ENCODE peak calls at places on chromosomes 16 and 17, in four cellular contexts. G is psoas muscle, J is lung, O is neuronal stem cell. F is an unnamed sample. For H3K27me3, the result is how much of the 10 kb centered on the place peaks cover.

GRCh38 chr17:12877953-12878669 is 88.8 kb downstream of the ARHGAP44 start:
- DNase-seq in O (no peak), J (no peak), G (no peak), F (no peak)

GRCh38 chr17:37475713-37476420 is 13.8 kb upstream of the DUSP14 start:
- DNase-seq in G (no peak), J (no peak), O (no peak), F (no peak)

GRCh38 chr16:67190041-67190440 is at the start of gene EXOC3L1:
- DNase-seq in G (no peak), J (no peak), O (no peak), F (no peak)

GRCh38 chr17:73304971-73305786 is 6.6 kb downstream of the CDC42EP4 start:
- DNase-seq in J (peak), O (no peak), G (peak), F (peak)

GRCh38 chr16:57628008-57628781 is at the start of gene ADGRG1:
- DNase-seq in J (peak), O (peak), G (peak), F (peak)

GRCh38 chr17:38617074-38617860 is 11.5 kb upstream of the SRCIN1 start:
- DNase-seq in O (no peak), J (no peak), G (no peak), F (no peak)

GRCh38 chr17:31266042-31266441 is 31.0 kb downstream of the OMG start:
- DNase-seq in J (no peak), O (no peak), G (no peak), F (no peak)

GRCh38 chr17:38747385-38748328 is 479 bp downstream of the PCGF2 start:
- DNase-seq in G (peak), J (no peak), O (peak), F (no peak)

GRCh38 chr17:7486181-7486580 is 2.0 kb downstream of the POLR2A start:
- DNase-seq in G (no peak), O (no peak), J (no peak), F (no peak)

GRCh38 chr17:82655038-82655479 is 6.8 kb upstream of the WDR45B start:
- DNase-seq in J (no peak), G (no peak), O (no peak), F (no peak)

GRCh38 chr16:49349446-49350168 is 24.0 kb upstream of the C16orf78 start:
- DNase-seq in J (no peak), O (no peak), G (no peak), F (no peak)

GRCh38 chr16:62213763-62214162 is 177.5 kb upstream of the CDH8 start:
- DNase-seq in J (no peak), G (no peak), O (no peak), F (no peak)

GRCh38 chr17:74601944-74602572 is 10.0 kb upstream of the CD300LD start:
- DNase-seq in O (peak), G (no peak), J (peak), F (no peak)

GRCh38 chr16:75108792-75109731 is 7.5 kb downstream of the LDHD start:
- DNase-seq in J (peak), O (no peak), G (peak), F (peak)

GRCh38 chr17:66354472-66354871 is 52.1 kb downstream of the PRKCA start:
- DNase-seq in J (no peak), O (no peak), G (no peak), F (no peak)

GRCh38 chr17:77329741-77330531 is 189.2 kb downstream of the SEC14L1 start:
- DNase-seq in J (peak), O (no peak), G (no peak), F (no peak)

GRCh38 chr16:58332997-58333700 is 38.3 kb upstream of the PRSS54 start:
- DNase-seq in G (no peak), O (peak), J (no peak), F (no peak)

GRCh38 chr16:87628940-87629339 is 26.6 kb downstream of the JPH3 start:
- DNase-seq in J (no peak), O (no peak), G (peak), F (no peak)

GRCh38 chr16:24976971-24977672 is 38.0 kb downstream of the ARHGAP17 start:
- DNase-seq in G (no peak), O (no peak), J (no peak), F (no peak)

GRCh38 chr16:47574091-47575054 is 113.2 kb downstream of the PHKB start:
- DNase-seq in G (no peak), O (peak), J (no peak), F (no peak)

GRCh38 chr17:77856551-77857305 is 101.8 kb upstream of the TNRC6C start:
- DNase-seq in J (no peak), G (no peak), O (no peak), F (no peak)

GRCh38 chr16:88128556-88128955 is 177.3 kb downstream of the BANP start:
- DNase-seq in G (no peak), J (no peak), O (no peak), F (no peak)

GRCh38 chr17:83151442-83152220 is 72.2 kb downstream of the METRNL start:
- DNase-seq in O (no peak), J (peak), G (no peak), F (no peak)

GRCh38 chr17:1422907-1423306 is 22.9 kb upstream of the YWHAE start:
- DNase-seq in J (peak), O (no peak), G (no peak), F (peak)

GRCh38 chr16:58863042-58863441 is 128.9 kb upstream of the GOT2 start:
- DNase-seq in G (no peak), O (no peak), J (no peak), F (no peak)

GRCh38 chr17:79443026-79443425 is 167.8 kb downstream of the RBFOX3 start:
- DNase-seq in G (no peak), J (no peak), O (no peak), F (no peak)

GRCh38 chr16:22216191-22216831 is 10.2 kb downstream of the EEF2K start:
- DNase-seq in G (no peak), O (no peak), J (no peak), F (no peak)

GRCh38 chr17:13410874-13411273 is 190.9 kb downstream of the HS3ST3A1 start:
- DNase-seq in G (no peak), J (peak), O (no peak), F (no peak)

GRCh38 chr17:55582910-55583309 is 71.7 kb upstream of the SMIM36 start:
- DNase-seq in J (no peak), O (no peak), G (no peak), F (no peak)

GRCh38 chr17:44672479-44673093 is 16.3 kb downstream of the MEIOC start:
- DNase-seq in G (no peak), O (no peak), J (no peak), F (no peak)

GRCh38 chr17:20216154-20216815 is 207.1 kb downstream of the SPECC1 start:
- DNase-seq in O (no peak), J (no peak), G (no peak), F (no peak)

GRCh38 chr17:50657627-50658026 is 22.9 kb downstream of the ABCC3 start:
- DNase-seq in O (no peak), J (no peak), G (no peak), F (no peak)

GRCh38 chr16:75624921-75625334 is 1.8 kb upstream of the ADAT1 start:
- DNase-seq in G (no peak), O (no peak), J (no peak), F (no peak)

GRCh38 chr16:47018223-47018891 is 44.9 kb upstream of the DNAJA2 start:
- DNase-seq in G (no peak), O (peak), J (peak), F (no peak)

GRCh38 chr17:31564883-31565297 is 173.4 kb downstream of the RAB11FIP4 start:
- DNase-seq in J (no peak), O (no peak), G (no peak), F (no peak)

DNA sequence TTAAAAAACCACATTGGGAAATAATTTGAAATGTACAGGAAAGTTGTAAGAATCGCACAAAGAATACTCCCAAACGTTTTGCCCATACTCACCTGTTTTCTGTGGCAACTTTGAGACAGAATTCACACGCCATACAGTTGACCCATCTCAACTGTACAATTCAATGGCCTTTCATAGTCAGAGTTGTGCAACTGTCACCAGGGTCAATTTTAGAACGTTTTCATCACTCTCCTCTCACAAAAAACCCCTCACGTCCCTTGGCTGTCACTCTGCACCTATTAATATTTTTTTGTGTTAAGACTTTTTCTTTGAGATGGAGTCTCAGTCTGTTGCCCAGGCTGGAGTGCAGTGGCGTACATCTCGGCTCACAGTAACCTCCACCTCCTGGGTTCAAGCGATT is 49.9 kb downstream of the IRF8 start:
- DNase-seq in J (no peak), G (no peak), O (no peak), F (no peak)
- H3K27me3 ChIP-seq in J (under half), G (under half), O (under half), F (half or more)

GRCh38 chr17:42185497-42185860 is 227 bp upstream of the HCRT start:
- DNase-seq in J (no peak), G (no peak), O (peak), F (no peak)
- H3K27ac ChIP-seq in J (no peak), G (no peak), O (no peak), F (no peak)

GRCh38 chr17:34886831-34887230 is 74.4 kb downstream of the CCT6B start:
- DNase-seq in G (no peak), J (no peak), O (no peak), F (no peak)
- H3K27me3 ChIP-seq in G (under half), J (under half), O (under half), F (under half)

DNA sequence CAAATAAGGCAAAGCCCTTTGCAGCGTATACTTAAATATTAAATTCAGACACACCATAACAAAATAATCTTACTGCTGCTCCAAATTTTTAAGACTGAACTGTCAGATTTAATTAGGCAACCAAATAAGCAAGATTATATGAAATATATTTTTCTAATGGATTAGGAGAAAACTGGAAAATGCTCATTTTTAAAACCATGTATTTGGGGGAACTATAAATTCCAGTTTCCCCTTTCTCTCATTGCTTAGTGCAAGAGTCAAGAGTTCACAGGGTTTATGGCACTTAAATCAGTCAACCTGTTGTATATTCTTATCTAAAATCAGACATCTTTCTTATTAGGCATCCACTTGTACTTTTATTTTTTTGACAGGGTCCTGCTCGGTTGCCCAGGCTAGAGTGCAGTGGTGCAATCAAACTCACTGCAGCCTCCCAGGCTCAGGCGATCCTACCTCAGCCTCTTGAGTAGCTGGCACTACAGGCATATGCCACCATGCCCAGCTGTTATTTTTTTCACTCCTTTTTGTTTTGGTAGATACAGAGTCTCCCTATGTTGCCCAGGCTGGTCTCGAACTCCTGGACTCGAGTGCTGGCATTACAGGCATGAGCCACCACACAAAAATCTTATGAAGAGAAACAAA is 2.1 kb upstream of the KANSL1 start:
- DNase-seq in J (no peak), G (no peak), O (no peak), F (no peak)
- H3K27ac ChIP-seq in J (no peak), G (no peak), O (no peak), F (no peak)

GRCh38 chr17:58239987-58240386 is 1.6 kb downstream of the LPO start:
- DNase-seq in J (no peak), O (no peak), G (no peak), F (no peak)
- H3K27me3 ChIP-seq in J (under half), O (under half), G (under half), F (under half)

DNA sequence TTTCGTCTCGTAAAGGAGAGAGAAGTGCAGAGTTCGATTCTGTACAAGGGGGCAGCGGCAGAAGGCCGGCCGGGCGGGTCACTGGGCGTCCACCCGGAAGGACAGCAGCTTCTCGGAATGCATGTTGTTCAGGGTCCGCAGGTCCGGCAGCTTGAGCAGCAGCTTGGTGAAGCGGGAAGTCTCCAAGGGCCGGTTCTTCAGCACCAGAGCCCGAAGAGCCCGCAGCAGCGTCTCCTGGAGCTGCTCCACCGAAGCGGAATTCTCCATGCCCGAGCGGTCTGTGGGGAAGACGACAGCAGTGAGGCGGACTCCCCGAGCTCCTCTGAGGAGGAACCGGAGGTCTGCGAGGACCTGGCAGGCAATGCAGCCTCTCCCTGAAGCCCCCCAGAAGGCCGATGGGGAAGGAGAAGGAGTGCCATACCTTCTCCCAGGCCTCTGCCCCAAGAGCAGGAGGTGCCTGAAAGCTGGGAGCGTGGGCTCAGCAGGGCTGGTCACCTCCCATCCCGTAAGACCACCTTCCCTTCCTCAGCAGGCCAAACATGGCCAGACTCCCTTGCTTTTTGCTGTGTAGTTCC is 7.3 kb downstream of the NR1D1 start:
- DNase-seq in J (no peak), O (no peak), G (no peak), F (no peak)
- H3K27ac ChIP-seq in J (no peak), O (no peak), G (peak), F (peak)

DNA sequence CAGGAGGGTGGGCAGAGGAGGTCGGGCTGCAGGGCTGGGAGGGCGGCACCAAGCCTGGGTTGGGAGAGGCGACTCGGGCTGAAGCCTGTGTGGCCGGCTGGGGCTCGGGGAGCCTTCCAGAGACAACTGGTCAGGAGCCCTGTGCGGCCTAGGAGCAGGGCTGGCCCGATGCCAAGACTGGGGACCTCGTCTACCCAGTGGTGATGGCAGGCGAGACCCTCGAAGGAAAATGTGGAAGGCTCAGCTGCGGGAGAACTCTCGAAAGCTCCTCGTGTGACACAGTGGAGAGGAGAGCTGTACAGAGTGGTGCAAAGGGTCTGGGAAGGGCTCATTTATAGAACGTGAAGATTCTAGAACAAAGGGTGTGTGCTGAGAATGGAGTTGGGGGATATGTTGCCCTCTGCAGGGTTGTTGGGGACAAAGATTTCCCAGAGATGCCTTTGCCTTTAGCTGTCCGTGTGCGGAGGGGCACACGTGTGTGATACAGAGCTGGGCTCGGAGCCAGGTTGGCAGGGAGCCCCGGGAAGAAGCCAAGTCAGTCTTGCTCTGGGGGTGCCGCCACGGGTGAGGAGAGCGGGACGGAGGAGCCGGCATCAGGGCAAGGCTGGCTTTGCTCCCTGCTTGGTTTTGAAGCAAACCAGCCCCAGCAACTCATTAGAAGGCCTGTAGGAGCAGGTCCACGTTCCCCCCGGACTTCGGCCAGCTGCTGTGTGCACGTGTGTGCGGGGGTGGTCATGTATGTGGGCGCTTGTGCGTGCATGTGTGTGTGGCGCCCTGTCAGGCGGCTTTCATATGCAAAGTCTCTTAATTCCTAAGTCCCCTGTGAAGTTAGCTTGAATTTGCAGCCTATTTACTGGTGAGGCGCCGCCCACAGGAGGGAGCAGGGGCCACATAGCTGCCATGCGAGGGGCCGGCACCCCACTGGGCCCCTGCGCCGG is 132.4 kb upstream of the CHMP6 start:
- DNase-seq in G (peak), J (peak), O (no peak), F (peak)
- H3K27me3 ChIP-seq in G (under half), J (under half), O (under half), F (under half)

DNA sequence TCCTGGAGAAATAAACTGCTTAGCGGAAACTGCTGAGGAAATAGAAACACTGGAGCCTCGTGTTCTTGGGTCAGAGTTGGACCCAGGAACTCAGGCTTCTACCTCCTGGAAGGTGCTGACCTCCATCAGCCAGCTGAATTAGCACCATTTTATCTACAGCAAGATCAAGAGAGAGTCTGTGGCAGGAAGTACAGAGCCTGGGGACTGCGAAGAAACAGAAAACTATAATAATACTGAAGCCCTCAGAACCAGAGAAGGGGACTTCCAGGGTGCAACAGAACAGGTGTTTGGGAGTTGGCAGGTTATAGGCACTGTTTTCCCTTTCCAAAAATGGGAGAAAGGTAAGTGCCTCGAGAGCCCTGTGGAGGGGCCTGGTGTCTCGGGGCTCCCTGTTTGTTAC is 379.7 kb downstream of the CA10 start:
- DNase-seq in G (no peak), O (no peak), J (no peak), F (no peak)
- H3K27ac ChIP-seq in G (no peak), O (no peak), J (no peak), F (no peak)

DNA sequence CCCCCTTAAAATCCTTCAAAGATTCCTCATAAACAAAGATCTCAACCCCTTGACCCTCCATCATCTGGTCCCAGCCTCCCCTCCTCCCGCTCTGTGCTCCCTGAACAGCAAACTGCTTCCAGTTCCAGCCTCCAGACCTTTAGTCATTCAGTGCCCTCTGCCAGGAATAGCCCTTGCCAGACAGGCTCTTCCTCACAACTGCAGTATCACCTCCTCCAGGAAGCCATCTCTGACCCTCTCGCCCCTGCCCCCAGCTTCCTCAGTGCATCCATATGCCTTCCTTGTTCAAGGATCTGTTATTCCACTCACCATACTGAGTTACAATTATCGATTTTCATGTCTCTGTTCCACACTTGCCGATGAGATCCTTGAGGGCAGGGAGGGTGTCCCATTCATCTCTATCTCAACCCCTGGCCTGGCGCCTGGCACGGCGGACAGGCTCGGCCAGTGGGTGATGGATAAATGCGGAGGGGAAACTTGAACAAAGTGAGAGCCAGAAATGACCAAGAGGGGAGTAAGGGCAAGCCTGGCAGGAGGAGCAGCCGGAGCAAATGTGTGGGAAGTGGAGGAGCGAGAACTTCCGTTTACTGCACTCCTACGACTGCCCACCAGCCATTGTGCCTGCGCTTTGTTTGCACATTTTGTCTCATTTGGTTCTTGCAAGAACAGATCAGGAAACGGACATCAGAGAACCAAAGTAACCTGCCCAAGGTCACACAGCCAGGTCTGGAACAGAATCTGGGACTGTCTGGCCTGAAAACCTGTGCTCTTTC is 2.0 kb upstream of the NXPH3 start:
- DNase-seq in O (no peak), G (no peak), J (no peak), F (no peak)
- H3K27me3 ChIP-seq in O (under half), G (under half), J (under half), F (under half)

GRCh38 chr16:29843942-29844341 is 19.1 kb downstream of the CDIPT start:
- DNase-seq in O (no peak), G (no peak), J (no peak), F (no peak)

GRCh38 chr16:29840240-29840639 is 20.0 kb downstream of the MVP start:
- DNase-seq in J (no peak), O (no peak), G (no peak), F (no peak)

GRCh38 chr16:29841631-29842030 is 21.4 kb downstream of the MVP start:
- DNase-seq in G (no peak), J (no peak), O (no peak), F (no peak)

GRCh38 chr16:29844575-29845331 is 18.3 kb downstream of the CDIPT start:
- DNase-seq in O (no peak), J (peak), G (peak), F (no peak)

GRCh38 chr16:29842732-29843346 is 20.2 kb downstream of the CDIPT start:
- DNase-seq in J (no peak), G (no peak), O (no peak), F (no peak)
- H3K27ac ChIP-seq in J (no peak), G (no peak), O (no peak), F (no peak)

F was measured in tibial artery.